ENCODE peak calls at places on chromosomes 5 and 9, in five cellular contexts. J is A549, Z is fibroblast of lung, C is neural progenitor cell, S is GM23338. L is an unnamed sample.

GRCh38 chr5:91359957-91360609 is 23.0 kb downstream of the ARRDC3 start:
- DNase-seq in J (no peak), Z (no peak), C (no peak), S (no peak), L (no peak)

GRCh38 chr9:111287127-111287526 is 42.9 kb downstream of the OR2K2 start:
- DNase-seq in J (no peak), Z (peak), C (peak), S (peak), L (no peak)

GRCh38 chr5:180466316-180466715 is 27.9 kb upstream of the CNOT6 start:
- DNase-seq in J (no peak), Z (no peak), C (no peak), S (no peak), L (no peak)

GRCh38 chr9:88464851-88465250 is 70.1 kb upstream of the NXNL2 start:
- DNase-seq in J (no peak), Z (no peak), C (no peak), S (no peak), L (no peak)

GRCh38 chr5:113514263-113514590 is 733 bp downstream of the YTHDC2 start:
- DNase-seq in J (no peak), Z (no peak), C (no peak), S (no peak), L (no peak)

GRCh38 chr5:178228609-178229008 is 4.0 kb downstream of the PHYKPL start:
- DNase-seq in J (no peak), Z (no peak), C (no peak), S (no peak), L (no peak)

GRCh38 chr9:5364294-5364990 is 24.8 kb upstream of the RLN1 start:
- DNase-seq in J (no peak), Z (peak), C (no peak), S (no peak), L (no peak)

GRCh38 chr9:3180696-3181048 is 336.8 kb upstream of the PUM3 start:
- DNase-seq in J (no peak), Z (no peak), C (no peak), S (peak), L (no peak)

DNA sequence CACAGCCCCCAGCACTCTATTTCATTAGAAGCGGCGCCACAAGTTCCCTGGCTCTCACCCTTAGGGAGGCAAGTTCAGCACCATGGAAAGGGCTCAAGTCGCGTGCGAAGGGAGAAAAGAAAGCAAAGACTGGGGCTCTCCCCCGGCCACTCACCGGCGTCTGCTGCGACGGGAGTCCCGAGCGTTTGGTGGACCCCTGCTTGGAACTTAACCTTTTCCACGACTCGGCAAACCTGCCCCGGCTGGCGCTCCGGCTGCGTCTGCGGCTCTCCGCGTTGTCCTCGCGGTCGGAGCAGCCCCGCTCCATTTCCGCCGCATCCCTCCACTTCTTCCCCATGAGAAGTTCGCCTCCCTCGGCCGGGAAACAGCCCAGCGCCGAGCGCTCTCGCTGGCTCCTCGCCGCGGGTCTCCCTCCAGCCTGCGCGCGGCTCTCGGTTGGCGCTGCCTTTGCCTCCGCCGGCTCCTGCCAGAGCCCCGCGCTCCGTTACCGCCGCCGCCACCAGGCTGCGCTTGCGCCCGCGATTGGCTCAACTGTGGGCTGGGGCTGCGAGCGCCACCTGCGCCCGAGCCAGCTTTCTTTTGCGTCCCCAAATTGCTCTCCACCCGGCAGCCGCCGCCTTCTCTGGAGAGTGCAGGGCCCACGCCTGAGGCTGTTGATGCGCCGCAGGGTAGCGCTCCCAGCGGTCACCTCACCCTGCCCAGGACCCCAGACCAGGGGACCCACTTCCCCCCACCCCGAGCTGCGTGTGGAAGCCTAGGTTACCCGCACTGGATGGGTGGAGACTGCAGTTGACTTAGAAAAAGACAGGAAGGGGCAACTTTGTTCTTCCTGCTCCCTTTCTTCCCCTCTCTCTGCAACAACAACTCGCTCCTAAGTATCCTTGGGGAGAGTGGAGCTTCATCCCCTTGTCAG is 321.6 kb downstream of the CEMIP2 start:
- DNase-seq in J (peak), Z (peak), C (peak), S (peak), L (peak)
- H3K4me2 ChIP-seq in J (peak), Z (peak), C (peak), S (peak), L (peak)

GRCh38 chr5:160493806-160494317 is 72.2 kb downstream of the PTTG1 start:
- DNase-seq in J (no peak), Z (no peak), C (no peak), S (no peak), L (no peak)
- H3K4me2 ChIP-seq in J (no peak), Z (no peak), C (no peak), S (no peak), L (no peak)

GRCh38 chr9:16180091-16180490 is 627.2 kb downstream of the CCDC171 start:
- DNase-seq in J (no peak), Z (no peak), C (no peak), S (no peak), L (no peak)
- H3K4me2 ChIP-seq in J (no peak), Z (no peak), C (no peak), S (no peak), L (no peak)

GRCh38 chr9:98953877-98954610 is 10.3 kb downstream of the COL15A1 start:
- DNase-seq in J (no peak), Z (no peak), C (no peak), S (no peak), L (no peak)

GRCh38 chr9:98955259-98955658 is 11.6 kb downstream of the COL15A1 start:
- DNase-seq in J (no peak), Z (no peak), C (no peak), S (no peak), L (no peak)

GRCh38 chr9:98958271-98958989 is 14.7 kb downstream of the COL15A1 start:
- DNase-seq in J (no peak), Z (peak), C (no peak), S (no peak), L (peak)

GRCh38 chr9:98960409-98960808 is 16.7 kb downstream of the COL15A1 start:
- DNase-seq in J (no peak), Z (no peak), C (no peak), S (no peak), L (no peak)

GRCh38 chr9:98957826-98958225 is 14.1 kb downstream of the COL15A1 start:
- DNase-seq in J (no peak), Z (no peak), C (no peak), S (no peak), L (no peak)
- H3K4me2 ChIP-seq in J (no peak), Z (peak), C (no peak), S (no peak), L (no peak)